ENCODE peak calls at places on chromosomes 2 and 18, in seven cellular contexts. L is Karpas-422, U is GM23248, J is neural progenitor cell, M is endothelial cell of umbilical vein, O is HCT116, X is K562. S is an unnamed sample.
A peak's percentile ranks its signal among the peaks of the same experiment; 100 is the strongest.

GRCh38 chr2:201465524-201465971 is 14.0 kb downstream of the STRADB start:
- DNase-seq in L (no peak), U (no peak), J (no peak), M (no peak), O (no peak), X (no peak), S (no peak)

GRCh38 chr2:100903534-100904258 is 83.8 kb downstream of the NPAS2 start:
- DNase-seq in L (no peak), U (peak; percentile 15), J (peak; percentile 58), M (no peak), O (no peak), X (no peak), S (peak; percentile 96)

GRCh38 chr2:230794472-230794871 is 70.3 kb upstream of the ITM2C start:
- DNase-seq in L (no peak), U (no peak), J (no peak), M (no peak), O (no peak), X (no peak), S (peak; percentile 43)

GRCh38 chr2:112958428-112959108 is 19.2 kb upstream of the IL36G start:
- DNase-seq in L (peak; percentile 82), U (peak; percentile 75), J (peak; percentile 58), M (peak; percentile 51), O (peak; percentile 41), X (peak; percentile 77), S (peak; percentile 69)

GRCh38 chr2:187709063-187709462 is 154.8 kb upstream of the TFPI start:
- DNase-seq in L (no peak), U (no peak), J (no peak), M (peak; percentile 45), O (no peak), X (no peak), S (no peak)

GRCh38 chr2:70357076-70358071 is 55.5 kb upstream of the FAM136A start:
- DNase-seq in L (no peak), U (peak; percentile 82), J (no peak), M (peak; percentile 76), O (no peak), X (no peak), S (peak; percentile 76)

GRCh38 chr2:767440-767839 is 90.2 kb upstream of the TMEM18 start:
- DNase-seq in L (peak; percentile 54), U (no peak), J (no peak), M (no peak), O (no peak), X (peak; percentile 17), S (no peak)

GRCh38 chr2:117942551-117942950 is 71.3 kb downstream of the CCDC93 start:
- DNase-seq in L (no peak), U (peak; percentile 44), J (no peak), M (no peak), O (no peak), X (no peak), S (no peak)

GRCh38 chr2:56749152-56749752 is 565.5 kb downstream of the CCDC85A start:
- DNase-seq in L (peak; percentile 63), U (peak; percentile 58), J (peak; percentile 34), M (peak; percentile 55), O (peak; percentile 21), X (no peak), S (peak; percentile 68)

GRCh38 chr18:78762753-78763152 is 216.9 kb upstream of the SALL3 start:
- DNase-seq in L (no peak), U (no peak), J (no peak), M (no peak), O (no peak), X (no peak), S (no peak)

GRCh38 chr18:78766651-78767533 is 212.7 kb upstream of the SALL3 start:
- DNase-seq in L (no peak), U (no peak), J (no peak), M (no peak), O (no peak), X (no peak), S (no peak)

GRCh38 chr18:78765142-78765541 is 214.5 kb upstream of the SALL3 start:
- DNase-seq in L (no peak), U (no peak), J (no peak), M (no peak), O (no peak), X (no peak), S (no peak)

GRCh38 chr18:78765637-78766281 is 213.9 kb upstream of the SALL3 start:
- DNase-seq in L (no peak), U (no peak), J (no peak), M (no peak), O (no peak), X (no peak), S (no peak)

DNA sequence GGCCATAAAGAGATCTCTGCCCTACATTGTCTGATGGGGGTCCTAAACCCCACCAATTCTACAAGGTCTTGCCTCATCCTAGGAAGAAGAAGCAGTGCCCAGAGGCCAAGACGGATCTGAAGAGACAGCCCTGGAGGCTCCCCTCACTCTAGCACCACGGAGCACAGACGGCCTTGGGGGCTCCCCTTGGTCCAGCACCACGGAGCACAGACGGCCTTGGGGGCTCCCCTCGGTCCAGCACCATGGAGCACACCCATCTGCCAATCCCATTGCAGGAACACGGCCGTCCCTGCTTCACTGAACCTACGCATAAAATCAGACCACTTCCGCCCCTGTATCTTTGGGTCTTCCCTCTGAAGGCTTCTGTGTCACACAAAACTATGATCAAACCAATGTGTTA is 215.1 kb upstream of the SALL3 start:
- DNase-seq in L (no peak), U (no peak), J (no peak), M (no peak), O (no peak), X (no peak), S (no peak)
- H3K27ac ChIP-seq in L (no peak overlapping the region), U (no peak overlapping the region), J (no peak overlapping the region), M (no peak overlapping the region), O (no peak overlapping the region), X (no peak overlapping the region), S (no peak overlapping the region)

GRCh38 chr2:96152301-96153165 is 7.3 kb upstream of the DUSP2 start:
- DNase-seq in L (no peak), U (no peak), J (peak; percentile 67), M (no peak), O (no peak), X (no peak), S (no peak)

GRCh38 chr2:96154506-96155380 is 9.5 kb upstream of the DUSP2 start:
- DNase-seq in L (no peak), U (no peak), J (no peak), M (no peak), O (no peak), X (no peak), S (no peak)

GRCh38 chr2:96153291-96153713 is 8.1 kb upstream of the DUSP2 start:
- DNase-seq in L (no peak), U (no peak), J (no peak), M (no peak), O (no peak), X (no peak), S (no peak)

GRCh38 chr2:96156011-96156820 is 11.0 kb upstream of the DUSP2 start:
- DNase-seq in L (no peak), U (no peak), J (no peak), M (no peak), O (no peak), X (no peak), S (no peak)

DNA sequence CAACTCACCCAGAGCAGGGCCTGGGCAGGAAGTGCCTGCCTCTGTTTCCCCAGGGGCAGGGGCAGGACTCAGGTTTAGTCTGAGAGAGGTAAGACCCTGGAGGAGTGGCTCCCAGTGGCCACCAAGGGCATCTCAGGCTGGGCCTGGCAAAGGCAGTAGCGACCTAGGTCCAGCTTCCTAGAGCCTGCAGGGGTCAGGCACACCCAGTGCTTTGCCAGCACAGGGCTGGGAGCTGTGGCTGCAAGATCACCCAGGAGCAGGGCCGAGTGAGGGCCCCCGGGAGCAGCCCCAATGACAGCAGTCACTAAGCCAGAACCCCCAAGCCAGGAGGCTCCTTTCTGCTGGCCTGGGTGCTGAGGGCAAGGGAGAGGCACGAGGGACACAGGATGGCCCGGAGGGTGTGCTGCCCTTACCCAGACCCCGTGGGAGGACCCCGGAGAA is 8.8 kb upstream of the DUSP2 start:
- DNase-seq in L (no peak), U (no peak), J (no peak), M (no peak), O (no peak), X (no peak), S (no peak)
- H4K20me1 ChIP-seq in L (no peaks in the 10 kb centered on the region), U (no peaks in the 10 kb centered on the region), J (no peaks in the 10 kb centered on the region), M (no peaks in the 10 kb centered on the region), O (no peaks in the 10 kb centered on the region), X (no peaks in the 10 kb centered on the region), S (no peaks in the 10 kb centered on the region)

GRCh38 chr18:62282188-62282629 is 42.9 kb upstream of the TNFRSF11A start:
- DNase-seq in L (no peak), U (peak; percentile 86), J (no peak), M (peak; percentile 58), O (no peak), X (no peak), S (peak; percentile 58)
- H3K9ac ChIP-seq in L (no peak overlapping the region), U (peak overlapping the region; percentile 72), J (no peak overlapping the region), M (peak overlapping the region; percentile 54), O (no peak overlapping the region), X (no peak overlapping the region), S (peak overlapping the region; percentile 37)

GRCh38 chr18:1011342-1011741 is 106.7 kb downstream of the ADCYAP1 start:
- DNase-seq in L (no peak), U (no peak), J (no peak), M (no peak), O (no peak), X (no peak), S (no peak)
- H3K27ac ChIP-seq in L (no peak overlapping the region), U (no peak overlapping the region), J (no peak overlapping the region), M (no peak overlapping the region), O (no peak overlapping the region), X (no peak overlapping the region), S (no peak overlapping the region)

GRCh38 chr2:64649013-64649484 is 4.7 kb downstream of the SERTAD2 start:
- DNase-seq in L (no peak), U (no peak), J (no peak), M (no peak), O (no peak), X (peak; percentile 70), S (no peak)
- H4K20me1 ChIP-seq in L (peaks cover 81% of the 10 kb centered on the region), U (peaks cover 38% of the 10 kb centered on the region), J (peaks cover 74% of the 10 kb centered on the region), M (no peaks in the 10 kb centered on the region), O (peaks cover 36% of the 10 kb centered on the region), X (peaks cover 29% of the 10 kb centered on the region), S (peaks cover 40% of the 10 kb centered on the region)

GRCh38 chr2:102027703-102028059 is 35.9 kb downstream of the IL1R2 start:
- DNase-seq in L (no peak), U (no peak), J (no peak), M (no peak), O (no peak), X (no peak), S (no peak)
- H3K9ac ChIP-seq in L (no peak overlapping the region), U (peak overlapping the region; percentile 82), J (no peak overlapping the region), M (no peak overlapping the region), O (no peak overlapping the region), X (no peak overlapping the region), S (no peak overlapping the region)

DNA sequence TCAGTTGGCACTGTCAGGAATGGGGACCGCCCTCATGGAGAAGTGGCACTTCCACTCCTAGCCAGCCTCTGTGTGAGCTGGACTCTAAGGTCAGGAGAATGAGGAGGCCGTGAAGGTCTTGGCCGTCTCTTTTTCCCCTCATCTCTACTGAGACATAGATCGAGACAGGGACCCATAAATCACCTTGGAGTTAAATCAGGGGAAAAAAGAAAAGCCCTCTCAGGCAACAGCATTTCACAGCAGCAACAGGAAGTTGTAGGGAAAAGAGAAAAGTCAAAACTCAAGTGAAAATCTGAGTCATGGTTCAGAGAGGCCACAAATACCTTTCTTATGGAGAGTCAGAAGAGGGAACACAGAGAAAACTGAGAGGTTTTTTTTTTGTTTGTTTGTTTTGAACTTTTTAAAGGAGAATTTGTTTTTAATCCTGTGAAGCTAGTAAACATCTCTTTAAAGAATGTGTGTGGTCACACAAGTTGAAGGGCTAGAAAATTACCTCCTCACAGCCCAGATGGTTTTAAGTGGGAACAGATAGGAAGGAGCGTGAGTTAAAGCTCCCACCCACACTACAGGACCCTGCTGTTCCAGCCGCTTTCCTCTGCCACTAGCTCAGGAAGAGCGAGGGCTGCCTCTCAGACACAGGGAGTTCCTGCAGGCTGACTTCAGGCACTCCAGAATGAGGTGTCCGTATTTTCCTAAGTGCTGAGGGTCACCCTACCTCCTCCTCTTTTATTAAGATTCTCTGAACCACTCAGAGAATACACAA is 30.6 kb upstream of the CYP1B1 start:
- DNase-seq in L (no peak), U (peak; percentile 82), J (no peak), M (peak; percentile 47), O (no peak), X (no peak), S (peak; percentile 60)
- H3K27ac ChIP-seq in L (no peak overlapping the region), U (peak overlapping the region; percentile 83), J (no peak overlapping the region), M (no peak overlapping the region), O (no peak overlapping the region), X (no peak overlapping the region), S (peak overlapping the region; percentile 61)

S was measured in PC-3.